ENCODE peak calls at places on chromosomes 5 and 9, in nine cellular contexts. F is upper lobe of right lung; X is HepG2; O is activated CD4-positive, alpha-beta T cell treated with anti-CD3 and anti-CD28 coated beads, Interleukin-2, amount 50 U/mL, for 1 hour; W is stimulated activated CD4-positive, alpha-beta T cell treated with anti-CD3 and anti-CD28 coated beads, Interleukin-4, amount 100 ng/mL, for 24 hours; G is COR-L47; E is immature natural killer cell; R is substantia nigra; C is heart left ventricle. T is an unnamed sample.
A peak's percentile ranks its signal among the peaks of the same experiment; 100 is the strongest.

GRCh38 chr9:110712955-110713354 is 44.4 kb downstream of the MUSK start:
- DNase-seq in W (no peak), C (no peak), X (no peak), G (no peak), E (no peak), R (no peak), O (no peak), F (no peak), T (no peak)

GRCh38 chr5:111548992-111549649 is 36.8 kb upstream of the STARD4 start:
- DNase-seq in E (no peak), R (no peak), X (no peak), W (no peak), G (peak; percentile 43), O (no peak), F (no peak), C (no peak), T (no peak)

GRCh38 chr5:56833325-56833724 is 18.0 kb downstream of the MAP3K1 start:
- DNase-seq in W (peak; percentile 51), F (no peak), O (no peak), X (no peak), R (no peak), C (no peak), G (no peak), E (no peak), T (no peak)

GRCh38 chr9:131845286-131846011 is 105.6 kb upstream of the RAPGEF1 start:
- DNase-seq in W (no peak), F (no peak), R (no peak), E (no peak), X (no peak), G (no peak), O (no peak), C (no peak), T (no peak)

GRCh38 chr9:2281031-2281802 is 266.1 kb downstream of the SMARCA2 start:
- DNase-seq in E (no peak), O (no peak), W (no peak), R (no peak), G (no peak), F (no peak), C (no peak), X (no peak), T (no peak)

GRCh38 chr5:181052928-181053759 is 13.1 kb downstream of the BTNL9 start:
- DNase-seq in R (no peak), G (no peak), X (no peak), W (no peak), E (no peak), C (no peak), O (no peak), F (peak; percentile 63), T (no peak)

GRCh38 chr5:2253063-2253653 is 370.4 kb upstream of the IRX4 start:
- DNase-seq in G (no peak), O (no peak), C (no peak), E (no peak), R (no peak), F (no peak), X (no peak), W (no peak), T (no peak)

GRCh38 chr5:31860726-31861432 is 221.9 kb downstream of the PDZD2 start:
- DNase-seq in E (no peak), W (no peak), F (no peak), G (no peak), R (no peak), X (no peak), O (no peak), C (no peak), T (no peak)

GRCh38 chr5:177466861-177467260 is 6.6 kb downstream of the DBN1 start:
- DNase-seq in W (no peak), R (no peak), O (no peak), F (no peak), C (no peak), G (no peak), X (no peak), E (no peak), T (no peak)

GRCh38 chr5:158074992-158075769 is 216.2 kb upstream of the CLINT1 start:
- DNase-seq in F (no peak), G (peak; percentile 55), X (peak; percentile 10), W (peak; percentile 42), O (peak; percentile 41), R (peak; percentile 1), E (no peak), C (peak; percentile 61), T (peak; percentile 55)

GRCh38 chr5:7015586-7016256 is 302.5 kb downstream of the TENT4A start:
- DNase-seq in X (no peak), O (no peak), E (no peak), W (no peak), G (no peak), F (no peak), C (no peak), R (no peak), T (no peak)

GRCh38 chr9:127351182-127352166 is 45.5 kb upstream of the SLC2A8 start:
- DNase-seq in W (no peak), R (no peak), G (peak; percentile 3), O (no peak), C (no peak), F (no peak), E (no peak), X (no peak), T (no peak)

GRCh38 chr5:142327111-142327842 is 2.5 kb upstream of the SPRY4 start:
- DNase-seq in G (no peak), X (no peak), O (no peak), W (no peak), F (no peak), C (no peak), E (no peak), R (no peak), T (no peak)

GRCh38 chr5:154260224-154260859 is 69.8 kb downstream of the GALNT10 start:
- DNase-seq in G (no peak), O (no peak), W (no peak), E (no peak), C (no peak), R (no peak), F (no peak), X (no peak), T (no peak)

GRCh38 chr5:176735383-176736265 is 74.7 kb upstream of the UNC5A start:
- DNase-seq in G (no peak), E (no peak), X (no peak), R (no peak), W (no peak), F (peak; percentile 35), C (peak; percentile 18), O (no peak), T (no peak)

GRCh38 chr9:114434878-114435311 is 47.1 kb upstream of the AKNA start:
- DNase-seq in F (no peak), R (no peak), E (no peak), X (peak; percentile 33), O (no peak), W (no peak), G (peak; percentile 44), C (no peak), T (peak; percentile 36)